ENCODE peak calls at places on chromosomes 13 and 19, in six cellular contexts. One of them, this sample, is unnamed.

GRCh38 chr19:1171755-1172352 is 2.2 kb downstream of the SBNO2 start:
- DNase-seq in H9: no peak
- DNase-seq in trophoblast cell: no peak
- DNase-seq in neuronal stem cell: no peak
- DNase-seq in mesenchymal stem cell: no peak
- DNase-seq in H1: no peak
- DNase-seq in this sample: no peak

GRCh38 chr19:7216373-7216902 is 77.8 kb downstream of the INSR start:
- DNase-seq in mesenchymal stem cell: no peak
- DNase-seq in neuronal stem cell: no peak
- DNase-seq in H9: no peak
- DNase-seq in H1: no peak
- DNase-seq in trophoblast cell: no peak
- DNase-seq in this sample: no peak

GRCh38 chr19:11769995-11770394 is 3.2 kb downstream of the ZNF441 start:
- DNase-seq in H9: no peak
- DNase-seq in mesenchymal stem cell: no peak
- DNase-seq in neuronal stem cell: no peak
- DNase-seq in trophoblast cell: no peak
- DNase-seq in H1: no peak
- DNase-seq in this sample: no peak

GRCh38 chr19:28665748-28666147 is 547.2 kb downstream of the UQCRFS1 start:
- DNase-seq in mesenchymal stem cell: no peak
- DNase-seq in neuronal stem cell: no peak
- DNase-seq in H9: no peak
- DNase-seq in trophoblast cell: no peak
- DNase-seq in H1: no peak
- DNase-seq in this sample: no peak

GRCh38 chr19:3644351-3645066 is 17.9 kb upstream of the CACTIN start:
- DNase-seq in trophoblast cell: no peak
- DNase-seq in neuronal stem cell: no peak
- DNase-seq in H1: no peak
- DNase-seq in H9: no peak
- DNase-seq in mesenchymal stem cell: no peak
- DNase-seq in this sample: peak; percentile 49

GRCh38 chr19:49165865-49166301 is 8.3 kb downstream of the TRPM4 start:
- DNase-seq in neuronal stem cell: no peak
- DNase-seq in H1: peak; percentile 80
- DNase-seq in mesenchymal stem cell: no peak
- DNase-seq in trophoblast cell: no peak
- DNase-seq in H9: peak; percentile 46
- DNase-seq in this sample: no peak

GRCh38 chr19:16112778-16113177 is 1.1 kb downstream of the RAB8A start:
- DNase-seq in neuronal stem cell: no peak
- DNase-seq in H9: no peak
- DNase-seq in mesenchymal stem cell: no peak
- DNase-seq in trophoblast cell: no peak
- DNase-seq in H1: no peak
- DNase-seq in this sample: no peak

GRCh38 chr19:58252102-58252685 is 23.5 kb downstream of the ZNF544 start:
- DNase-seq in trophoblast cell: no peak
- DNase-seq in neuronal stem cell: no peak
- DNase-seq in H9: no peak
- DNase-seq in mesenchymal stem cell: peak; percentile 17
- DNase-seq in H1: no peak
- DNase-seq in this sample: no peak

GRCh38 chr19:34838753-34839431 is 65.9 kb upstream of the ZNF599 start:
- DNase-seq in trophoblast cell: no peak
- DNase-seq in H9: peak; percentile 83
- DNase-seq in H1: peak; percentile 87
- DNase-seq in neuronal stem cell: peak; percentile 18
- DNase-seq in mesenchymal stem cell: no peak
- DNase-seq in this sample: no peak

GRCh38 chr19:51448011-51448744 is 10.1 kb downstream of the SIGLEC8 start:
- DNase-seq in mesenchymal stem cell: no peak
- DNase-seq in H1: no peak
- DNase-seq in trophoblast cell: no peak
- DNase-seq in H9: no peak
- DNase-seq in neuronal stem cell: no peak
- DNase-seq in this sample: no peak

GRCh38 chr19:47573076-47574026 is at the start of gene ZNF541:
- DNase-seq in neuronal stem cell: no peak
- DNase-seq in trophoblast cell: peak; percentile 27
- DNase-seq in mesenchymal stem cell: no peak
- DNase-seq in H9: no peak
- DNase-seq in H1: no peak
- DNase-seq in this sample: peak; percentile 12

GRCh38 chr13:50650478-50650877 is 193.0 kb downstream of the DLEU7 start:
- DNase-seq in H9: no peak
- DNase-seq in H1: no peak
- DNase-seq in mesenchymal stem cell: no peak
- DNase-seq in trophoblast cell: no peak
- DNase-seq in neuronal stem cell: no peak
- DNase-seq in this sample: no peak

GRCh38 chr19:43960411-43960810 is 9.4 kb downstream of the ZNF221 start:
- DNase-seq in neuronal stem cell: no peak
- DNase-seq in H1: no peak
- DNase-seq in trophoblast cell: no peak
- DNase-seq in mesenchymal stem cell: no peak
- DNase-seq in H9: no peak
- DNase-seq in this sample: no peak

GRCh38 chr13:41384749-41385503 is 72.4 kb upstream of the RGCC start:
- DNase-seq in H1: no peak
- DNase-seq in mesenchymal stem cell: peak; percentile 23
- DNase-seq in neuronal stem cell: no peak
- DNase-seq in trophoblast cell: no peak
- DNase-seq in H9: no peak
- DNase-seq in this sample: peak; percentile 15

GRCh38 chr19:10749435-10750384 is 31.8 kb downstream of the DNM2 start:
- DNase-seq in H1: no peak
- DNase-seq in neuronal stem cell: no peak
- DNase-seq in mesenchymal stem cell: no peak
- DNase-seq in H9: no peak
- DNase-seq in trophoblast cell: peak; percentile 35
- DNase-seq in this sample: no peak

GRCh38 chr19:16376649-16377048 is 52.0 kb downstream of the KLF2 start:
- DNase-seq in H9: peak; percentile 68
- DNase-seq in mesenchymal stem cell: peak; percentile 14
- DNase-seq in neuronal stem cell: no peak
- DNase-seq in H1: peak; percentile 86
- DNase-seq in trophoblast cell: no peak
- DNase-seq in this sample: no peak

GRCh38 chr19:49389406-49389805 is 1.4 kb downstream of the KASH5 start:
- DNase-seq in trophoblast cell: no peak
- DNase-seq in H1: no peak
- DNase-seq in mesenchymal stem cell: no peak
- DNase-seq in neuronal stem cell: no peak
- DNase-seq in H9: no peak
- DNase-seq in this sample: no peak

GRCh38 chr19:1069009-1069779 is 2.2 kb downstream of the ARHGAP45 start:
- DNase-seq in trophoblast cell: no peak
- DNase-seq in H9: no peak
- DNase-seq in mesenchymal stem cell: no peak
- DNase-seq in H1: no peak
- DNase-seq in neuronal stem cell: no peak
- DNase-seq in this sample: no peak

GRCh38 chr19:11425719-11426457 is 6.8 kb upstream of the RGL3 start:
- DNase-seq in mesenchymal stem cell: no peak
- DNase-seq in neuronal stem cell: no peak
- DNase-seq in H1: peak; percentile 85
- DNase-seq in H9: peak; percentile 94
- DNase-seq in trophoblast cell: no peak
- DNase-seq in this sample: no peak

GRCh38 chr19:40165362-40165937 is 25.8 kb upstream of the MAP3K10 start:
- DNase-seq in neuronal stem cell: peak; percentile 68
- DNase-seq in mesenchymal stem cell: peak; percentile 30
- DNase-seq in H9: peak; percentile 89
- DNase-seq in H1: peak; percentile 92
- DNase-seq in trophoblast cell: no peak
- DNase-seq in this sample: no peak

GRCh38 chr13:99981115-99982020 is at the start of gene ZIC2:
- DNase-seq in trophoblast cell: peak; percentile 35
- DNase-seq in H1: peak; percentile 83
- DNase-seq in neuronal stem cell: peak; percentile 93
- DNase-seq in H9: peak; percentile 85
- DNase-seq in mesenchymal stem cell: no peak
- DNase-seq in this sample: no peak

GRCh38 chr19:37654833-37655688 is at the start of gene ZFP30:
- DNase-seq in H1: peak; percentile 85
- DNase-seq in trophoblast cell: peak; percentile 71
- DNase-seq in neuronal stem cell: peak; percentile 89
- DNase-seq in mesenchymal stem cell: peak; percentile 91
- DNase-seq in H9: peak; percentile 76
- DNase-seq in this sample: peak; percentile 81

GRCh38 chr19:2037676-2038255 is 13.3 kb downstream of the MKNK2 start:
- DNase-seq in mesenchymal stem cell: no peak
- DNase-seq in H9: no peak
- DNase-seq in neuronal stem cell: no peak
- DNase-seq in H1: no peak
- DNase-seq in trophoblast cell: no peak
- DNase-seq in this sample: no peak

GRCh38 chr19:2167896-2168618 is 4.3 kb downstream of the DOT1L start:
- DNase-seq in H1: no peak
- DNase-seq in mesenchymal stem cell: peak; percentile 83
- DNase-seq in neuronal stem cell: no peak
- DNase-seq in H9: no peak
- DNase-seq in trophoblast cell: peak; percentile 65
- DNase-seq in this sample: peak; percentile 44

GRCh38 chr19:54631489-54631888 is 1.2 kb downstream of the LILRB1 start:
- DNase-seq in mesenchymal stem cell: no peak
- DNase-seq in neuronal stem cell: no peak
- DNase-seq in H9: no peak
- DNase-seq in H1: no peak
- DNase-seq in trophoblast cell: no peak
- DNase-seq in this sample: no peak

GRCh38 chr19:54630784-54631183 is 500 bp downstream of the LILRB1 start:
- DNase-seq in mesenchymal stem cell: no peak
- DNase-seq in H1: no peak
- DNase-seq in H9: no peak
- DNase-seq in trophoblast cell: no peak
- DNase-seq in neuronal stem cell: no peak
- DNase-seq in this sample: no peak

GRCh38 chr19:54638683-54639082 is 8.4 kb downstream of the LILRB1 start:
- DNase-seq in neuronal stem cell: no peak
- DNase-seq in mesenchymal stem cell: no peak
- DNase-seq in H1: no peak
- DNase-seq in trophoblast cell: no peak
- DNase-seq in H9: no peak
- DNase-seq in this sample: no peak

GRCh38 chr19:54633401-54633800 is 3.1 kb downstream of the LILRB1 start:
- DNase-seq in mesenchymal stem cell: no peak
- DNase-seq in trophoblast cell: no peak
- DNase-seq in H9: no peak
- DNase-seq in H1: no peak
- DNase-seq in neuronal stem cell: no peak
- DNase-seq in this sample: no peak
- H4K91ac ChIP-seq in mesenchymal stem cell: no peak overlapping the region
- H4K91ac ChIP-seq in trophoblast cell: no peak overlapping the region
- H4K91ac ChIP-seq in H9: no peak overlapping the region
- H4K91ac ChIP-seq in H1: no peak overlapping the region
- H4K91ac ChIP-seq in neuronal stem cell: no peak overlapping the region
- H4K91ac ChIP-seq in this sample: no peak overlapping the region

GRCh38 chr13:30016398-30016797 is 166.0 kb upstream of the UBL3 start:
- DNase-seq in H1: no peak
- DNase-seq in H9: no peak
- DNase-seq in neuronal stem cell: no peak
- DNase-seq in trophoblast cell: no peak
- DNase-seq in mesenchymal stem cell: no peak
- DNase-seq in this sample: no peak
- H4K91ac ChIP-seq in H1: no peak overlapping the region
- H4K91ac ChIP-seq in H9: no peak overlapping the region
- H4K91ac ChIP-seq in neuronal stem cell: no peak overlapping the region
- H4K91ac ChIP-seq in trophoblast cell: no peak overlapping the region
- H4K91ac ChIP-seq in mesenchymal stem cell: no peak overlapping the region
- H4K91ac ChIP-seq in this sample: no peak overlapping the region

GRCh38 chr19:45038931-45039893 is at the start of gene CLASRP:
- DNase-seq in H9: peak; percentile 86
- DNase-seq in mesenchymal stem cell: peak; percentile 92
- DNase-seq in trophoblast cell: peak; percentile 81
- DNase-seq in neuronal stem cell: peak; percentile 80
- DNase-seq in H1: peak; percentile 92
- DNase-seq in this sample: peak; percentile 86

GRCh38 chr19:45041125-45041524 is 2.3 kb downstream of the CLASRP start:
- DNase-seq in H9: no peak
- DNase-seq in H1: no peak
- DNase-seq in neuronal stem cell: no peak
- DNase-seq in mesenchymal stem cell: no peak
- DNase-seq in trophoblast cell: no peak
- DNase-seq in this sample: no peak

GRCh38 chr19:45035755-45036154 is 3.1 kb upstream of the CLASRP start:
- DNase-seq in neuronal stem cell: no peak
- DNase-seq in H9: no peak
- DNase-seq in trophoblast cell: no peak
- DNase-seq in H1: no peak
- DNase-seq in mesenchymal stem cell: no peak
- DNase-seq in this sample: no peak

GRCh38 chr19:45037393-45038169 is 1.3 kb upstream of the CLASRP start:
- DNase-seq in H9: no peak
- DNase-seq in trophoblast cell: no peak
- DNase-seq in H1: no peak
- DNase-seq in mesenchymal stem cell: no peak
- DNase-seq in neuronal stem cell: no peak
- DNase-seq in this sample: no peak

GRCh38 chr19:45040059-45040767 is 1.4 kb downstream of the CLASRP start:
- DNase-seq in H9: no peak
- DNase-seq in H1: no peak
- DNase-seq in trophoblast cell: no peak
- DNase-seq in mesenchymal stem cell: no peak
- DNase-seq in neuronal stem cell: no peak
- DNase-seq in this sample: no peak
- H4K91ac ChIP-seq in H9: no peak overlapping the region
- H4K91ac ChIP-seq in H1: no peak overlapping the region
- H4K91ac ChIP-seq in trophoblast cell: no peak overlapping the region
- H4K91ac ChIP-seq in mesenchymal stem cell: no peak overlapping the region
- H4K91ac ChIP-seq in neuronal stem cell: no peak overlapping the region
- H4K91ac ChIP-seq in this sample: no peak overlapping the region

GRCh38 chr13:35979378-35979911 is 151.7 kb downstream of the DCLK1 start:
- DNase-seq in trophoblast cell: peak; percentile 62
- DNase-seq in neuronal stem cell: no peak
- DNase-seq in H1: no peak
- DNase-seq in H9: no peak
- DNase-seq in mesenchymal stem cell: peak; percentile 11
- DNase-seq in this sample: peak; percentile 83

GRCh38 chr13:35984287-35984686 is 146.9 kb downstream of the DCLK1 start:
- DNase-seq in neuronal stem cell: no peak
- DNase-seq in H1: no peak
- DNase-seq in trophoblast cell: no peak
- DNase-seq in H9: no peak
- DNase-seq in mesenchymal stem cell: no peak
- DNase-seq in this sample: no peak

GRCh38 chr13:35983206-35983605 is 148.0 kb downstream of the DCLK1 start:
- DNase-seq in neuronal stem cell: no peak
- DNase-seq in trophoblast cell: no peak
- DNase-seq in H9: no peak
- DNase-seq in mesenchymal stem cell: no peak
- DNase-seq in H1: no peak
- DNase-seq in this sample: no peak

GRCh38 chr13:35976126-35976525 is 155.1 kb downstream of the DCLK1 start:
- DNase-seq in neuronal stem cell: no peak
- DNase-seq in trophoblast cell: no peak
- DNase-seq in H1: no peak
- DNase-seq in mesenchymal stem cell: no peak
- DNase-seq in H9: no peak
- DNase-seq in this sample: no peak

GRCh38 chr13:35978607-35979316 is 152.4 kb downstream of the DCLK1 start:
- DNase-seq in trophoblast cell: peak; percentile 68
- DNase-seq in H9: no peak
- DNase-seq in neuronal stem cell: peak; percentile 68
- DNase-seq in H1: peak; percentile 72
- DNase-seq in mesenchymal stem cell: peak; percentile 52
- DNase-seq in this sample: peak; percentile 69
- H4K91ac ChIP-seq in trophoblast cell: no peak overlapping the region
- H4K91ac ChIP-seq in H9: no peak overlapping the region
- H4K91ac ChIP-seq in neuronal stem cell: no peak overlapping the region
- H4K91ac ChIP-seq in H1: no peak overlapping the region
- H4K91ac ChIP-seq in mesenchymal stem cell: no peak overlapping the region
- H4K91ac ChIP-seq in this sample: no peak overlapping the region